ENCODE peak calls at places on chromosomes 5 and 9, in five cellular contexts. V is IMR-90, P is neuronal stem cell, L is H9, W is trophoblast cell. F is an unnamed sample.

GRCh38 chr9:93169444-93169843 is 14.5 kb upstream of the WNK2 start:
- DNase-seq in L (no peak), W (no peak), P (no peak), V (no peak), F (no peak)

GRCh38 chr9:135602789-135603481 is 36.4 kb downstream of the GLT6D1 start:
- DNase-seq in V (peak; percentile 27), L (peak; percentile 44), P (peak; percentile 46), W (peak; percentile 6), F (peak; percentile 48)

GRCh38 chr9:93295031-93295430 is 111.1 kb downstream of the WNK2 start:
- DNase-seq in L (peak; percentile 29), W (no peak), P (no peak), V (no peak), F (no peak)

GRCh38 chr9:27273186-27273585 is 23.8 kb downstream of the EQTN start:
- DNase-seq in L (no peak), P (no peak), V (no peak), W (no peak), F (peak; percentile 8)

GRCh38 chr9:111118256-111118950 is 80.1 kb upstream of the LPAR1 start:
- DNase-seq in L (no peak), P (no peak), V (peak; percentile 89), W (no peak), F (peak; percentile 13)

GRCh38 chr5:84148651-84149050 is 236.0 kb downstream of the EDIL3 start:
- DNase-seq in P (no peak), L (no peak), W (no peak), V (no peak), F (no peak)

GRCh38 chr5:147901555-147901954 is 4.8 kb downstream of the C5orf46 start:
- DNase-seq in L (no peak), P (no peak), W (peak; percentile 91), V (peak; percentile 12), F (no peak)

GRCh38 chr5:128749584-128749983 is 211.5 kb upstream of the FBN2 start:
- DNase-seq in W (no peak), V (no peak), L (no peak), P (no peak), F (no peak)

GRCh38 chr9:1837453-1838084 is 177.6 kb upstream of the SMARCA2 start:
- DNase-seq in P (peak; percentile 51), W (peak; percentile 12), L (peak; percentile 71), V (peak; percentile 1), F (no peak)

GRCh38 chr9:92010705-92011536 is 60.9 kb upstream of the ROR2 start:
- DNase-seq in P (no peak), L (no peak), V (no peak), W (no peak), F (peak; percentile 12)

GRCh38 chr9:128625391-128626145 is 31.1 kb downstream of the DYNC2I2 start:
- DNase-seq in W (no peak), V (no peak), L (no peak), P (no peak), F (no peak)

GRCh38 chr5:150598821-150599273 is 41.6 kb upstream of the SYNPO start:
- DNase-seq in L (no peak), V (no peak), W (no peak), P (no peak), F (no peak)

GRCh38 chr5:93585054-93585751 is 2.2 kb downstream of the NR2F1 start:
- DNase-seq in V (no peak), L (peak; percentile 65), W (no peak), P (peak; percentile 29), F (peak; percentile 29)

GRCh38 chr5:27494845-27495244 is 456.5 kb upstream of the CDH9 start:
- DNase-seq in W (no peak), V (no peak), L (no peak), P (no peak), F (peak; percentile 33)

GRCh38 chr9:136060671-136061371 is 34.3 kb downstream of the NACC2 start:
- DNase-seq in L (no peak), V (no peak), W (no peak), P (no peak), F (no peak)

GRCh38 chr5:159817262-159818029 is 98.8 kb upstream of the ADRA1B start:
- DNase-seq in L (no peak), V (peak; percentile 27), P (no peak), W (peak; percentile 65), F (no peak)

GRCh38 chr9:135282001-135282731 is 194.7 kb downstream of the OLFM1 start:
- DNase-seq in V (no peak), L (no peak), P (no peak), W (no peak), F (no peak)

GRCh38 chr5:16457853-16458252 is 7.7 kb downstream of the ZNF622 start:
- DNase-seq in L (no peak), V (peak; percentile 49), W (no peak), P (no peak), F (no peak)

GRCh38 chr5:1749346-1750124 is 50.1 kb downstream of the MRPL36 start:
- DNase-seq in V (no peak), W (no peak), P (no peak), L (peak; percentile 17), F (no peak)

GRCh38 chr5:143197260-143197656 is 206.2 kb downstream of the NR3C1 start:
- DNase-seq in V (peak; percentile 28), W (no peak), L (no peak), P (no peak), F (no peak)

GRCh38 chr9:93950619-93951601 is 4.2 kb downstream of the BARX1 start:
- DNase-seq in L (peak; percentile 79), W (no peak), P (no peak), V (no peak), F (peak; percentile 46)

GRCh38 chr5:24646915-24647314 is 2.1 kb upstream of the CDH10 start:
- DNase-seq in P (no peak), V (no peak), W (no peak), L (no peak), F (no peak)

GRCh38 chr5:133842846-133843725 is 125.3 kb downstream of the C5orf15 start:
- DNase-seq in P (no peak), W (no peak), V (no peak), L (no peak), F (no peak)

GRCh38 chr5:148386041-148386440 is 2.3 kb downstream of the FBXO38 start:
- DNase-seq in L (no peak), V (no peak), P (no peak), W (no peak), F (peak; percentile 24)

GRCh38 chr5:158886957-158887356 is 212.8 kb downstream of the EBF1 start:
- DNase-seq in P (no peak), L (no peak), W (no peak), V (no peak), F (no peak)

GRCh38 chr5:14305045-14305444 is 161.9 kb downstream of the TRIO start:
- DNase-seq in L (no peak), W (peak; percentile 17), P (no peak), V (peak; percentile 94), F (peak; percentile 91)

GRCh38 chr5:912356-913091 is 19.8 kb downstream of the TRIP13 start:
- DNase-seq in V (peak; percentile 96), W (peak; percentile 85), P (peak; percentile 63), L (no peak), F (peak; percentile 97)

GRCh38 chr9:107755267-107755666 is 265.7 kb upstream of the KLF4 start:
- DNase-seq in W (peak; percentile 92), V (peak; percentile 71), P (no peak), L (no peak), F (peak; percentile 71)

GRCh38 chr9:107749787-107750444 is 260.3 kb upstream of the KLF4 start:
- DNase-seq in W (no peak), P (no peak), L (peak; percentile 79), V (peak; percentile 96), F (peak; percentile 87)

GRCh38 chr9:107756091-107756490 is 266.5 kb upstream of the KLF4 start:
- DNase-seq in L (no peak), W (peak; percentile 75), V (no peak), P (no peak), F (no peak)

GRCh38 chr9:107750741-107751521 is 261.4 kb upstream of the KLF4 start:
- DNase-seq in P (no peak), W (peak; percentile 60), V (peak; percentile 99), L (no peak), F (peak; percentile 98)

DNA sequence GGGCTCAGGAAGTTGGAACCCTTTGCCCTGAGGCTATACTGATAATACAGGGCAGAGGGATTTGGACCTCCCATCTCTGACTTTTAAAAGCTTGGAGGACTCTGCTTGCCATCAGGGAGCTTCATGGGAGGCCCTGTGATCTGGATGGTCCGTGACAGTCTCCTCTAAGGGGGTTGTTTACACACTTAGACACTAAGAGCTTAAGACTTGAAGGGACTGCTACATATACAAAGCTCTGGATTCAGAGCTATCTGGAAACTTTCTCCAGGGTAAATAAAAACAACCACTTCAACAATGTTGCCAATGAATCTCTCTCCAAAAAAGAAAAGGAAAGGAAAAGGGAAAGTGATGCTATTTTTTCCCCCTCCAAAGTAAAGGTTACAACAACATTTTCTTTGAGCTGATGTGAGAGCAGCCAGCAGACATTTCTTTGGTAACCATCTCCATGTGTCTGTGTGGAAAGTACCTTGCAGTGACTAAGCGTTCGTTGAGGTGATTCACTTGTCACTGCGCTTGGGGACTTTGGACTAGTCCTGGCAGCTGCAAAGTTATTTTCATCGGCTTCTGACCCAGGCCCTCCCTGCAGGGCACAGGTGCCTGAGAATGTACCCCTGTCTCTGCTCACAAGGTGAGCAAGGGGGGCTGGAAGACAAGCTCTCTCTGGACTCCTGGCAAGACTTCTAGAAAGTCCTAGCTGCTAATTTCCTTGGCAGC is 262.1 kb upstream of the KLF4 start:
- DNase-seq in P (no peak), W (peak; percentile 68), L (no peak), V (peak; percentile 83), F (peak; percentile 90)
- H3K4me1 ChIP-seq in P (peaks cover 5% of the 10 kb centered on the region), W (peaks cover 7% of the 10 kb centered on the region), L (peaks cover 5% of the 10 kb centered on the region), V (peaks cover 21% of the 10 kb centered on the region), F (peaks cover 12% of the 10 kb centered on the region)

GRCh38 chr9:123353984-123354591 is 1.9 kb upstream of the CRB2 start:
- DNase-seq in W (peak; percentile 33), V (peak; percentile 46), L (peak; percentile 91), P (peak; percentile 81), F (peak; percentile 71)
- H3K4ac ChIP-seq in W (no peak overlapping the region), V (no peak overlapping the region), L (no peak overlapping the region), P (peak overlapping the region; percentile 30), F (no peak overlapping the region)

DNA sequence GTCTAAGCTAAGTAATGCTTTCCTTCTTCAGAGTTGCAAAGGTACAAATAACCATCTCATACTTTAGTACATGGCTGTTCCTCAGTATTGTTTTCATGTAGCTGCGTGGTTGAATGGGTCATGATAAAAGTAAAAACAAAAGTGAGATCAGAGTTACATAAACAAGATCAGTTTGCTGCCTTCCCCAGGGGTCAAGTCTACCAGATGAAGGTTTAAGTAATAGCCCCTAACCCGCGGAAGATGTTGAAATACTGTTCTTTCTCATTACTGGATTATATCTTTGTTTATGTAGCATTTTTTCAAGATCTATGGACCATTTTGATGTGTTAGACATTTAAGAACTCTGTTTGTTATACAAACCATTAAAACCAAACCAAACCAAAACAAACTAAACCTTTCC is 34.1 kb upstream of the ARRDC3 start:
- DNase-seq in W (no peak), L (no peak), P (no peak), V (peak; percentile 62), F (peak; percentile 49)
- H4K91ac ChIP-seq in W (no peak overlapping the region), L (no peak overlapping the region), P (no peak overlapping the region), V (no peak overlapping the region), F (no peak overlapping the region)

DNA sequence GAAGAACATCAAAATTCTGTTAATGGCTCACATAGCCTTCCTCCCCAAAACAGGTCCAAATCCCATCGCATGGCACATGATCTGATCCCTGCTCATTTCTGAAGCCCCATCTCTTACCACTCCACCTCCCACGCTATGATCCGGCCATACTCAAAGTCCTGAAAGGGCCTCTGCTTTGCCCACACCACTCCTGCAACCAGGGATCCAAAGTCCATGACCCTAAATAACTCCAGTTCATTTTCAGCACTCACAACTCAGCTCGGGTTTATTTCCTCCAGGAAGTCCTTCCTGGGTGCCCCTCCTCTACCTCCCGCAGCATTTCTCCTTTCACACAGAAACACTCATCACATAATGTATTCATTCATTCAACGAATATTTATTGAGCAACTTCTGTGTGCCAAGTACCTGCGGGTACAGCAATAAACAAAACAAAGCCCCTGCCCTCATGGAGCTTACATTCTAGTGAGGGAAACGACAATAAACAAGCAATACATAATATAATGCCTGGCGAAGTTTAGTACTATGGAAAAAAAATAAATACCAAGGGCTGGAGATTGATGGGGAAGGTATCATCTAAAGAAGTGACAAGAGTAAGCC is 2.7 kb downstream of the TTLL11 start:
- DNase-seq in P (no peak), V (no peak), W (no peak), L (no peak), F (no peak)
- H3K4me1 ChIP-seq in P (peaks cover 2% of the 10 kb centered on the region), V (peaks cover 11% of the 10 kb centered on the region), W (peaks cover 8% of the 10 kb centered on the region), L (no peaks in the 10 kb centered on the region), F (peaks cover 10% of the 10 kb centered on the region)

F was measured in mesenchymal stem cell.